ENCODE peak calls at places on chromosomes 5 and 9, in five cellular contexts. E is body of pancreas, O is breast epithelium, C is GM23338, K is MM.1S. Z is an unnamed sample.

GRCh38 chr5:135887881-135888614 is 7.6 kb downstream of the IL9 start:
- DNase-seq in E (no peak), O (no peak), C (peak), K (no peak), Z (peak)

GRCh38 chr5:147017621-147018020 is 139.1 kb upstream of the PPP2R2B start:
- DNase-seq in E (no peak), O (no peak), C (peak), K (no peak), Z (no peak)

GRCh38 chr9:31272456-31273295 is 1111.8 kb upstream of the ACO1 start:
- DNase-seq in E (no peak), O (no peak), C (no peak), K (no peak), Z (no peak)

GRCh38 chr5:19247302-19247701 is 740.7 kb downstream of the CDH18 start:
- DNase-seq in E (no peak), O (no peak), C (no peak), K (no peak), Z (no peak)

GRCh38 chr5:53463909-53464621 is 16.4 kb upstream of the FST start:
- DNase-seq in E (no peak), O (no peak), C (no peak), K (peak), Z (no peak)

GRCh38 chr9:2299156-2299842 is 284.2 kb downstream of the SMARCA2 start:
- DNase-seq in E (peak), O (peak), C (no peak), K (no peak), Z (no peak)

GRCh38 chr9:78507008-78507407 is 210.1 kb downstream of the PSAT1 start:
- DNase-seq in E (no peak), O (no peak), C (no peak), K (no peak), Z (no peak)

GRCh38 chr9:13939129-13939528 is 374.8 kb downstream of the NFIB start:
- DNase-seq in E (peak), O (no peak), C (no peak), K (peak), Z (no peak)

GRCh38 chr9:121269888-121270254 is 1.9 kb downstream of the GSN start:
- DNase-seq in E (no peak), O (no peak), C (no peak), K (no peak), Z (no peak)

GRCh38 chr5:82417776-82418607 is 139.8 kb upstream of the RPS23 start:
- DNase-seq in E (no peak), O (no peak), C (no peak), K (no peak), Z (no peak)

GRCh38 chr5:111532873-111533272 is 20.5 kb upstream of the STARD4 start:
- DNase-seq in E (no peak), O (no peak), C (no peak), K (no peak), Z (no peak)
- H3K4me3 ChIP-seq in E (no peak), O (no peak), C (no peak), K (no peak), Z (no peak)

GRCh38 chr5:1003296-1003937 is 5.2 kb upstream of the NKD2 start:
- DNase-seq in E (peak), O (peak), C (no peak), K (peak), Z (no peak)

GRCh38 chr5:1006656-1007071 is 1.9 kb upstream of the NKD2 start:
- DNase-seq in E (no peak), O (no peak), C (no peak), K (peak), Z (peak)

GRCh38 chr5:1005362-1005851 is 3.2 kb upstream of the NKD2 start:
- DNase-seq in E (no peak), O (peak), C (no peak), K (no peak), Z (no peak)

GRCh38 chr5:1005904-1006655 is 2.5 kb upstream of the NKD2 start:
- DNase-seq in E (no peak), O (peak), C (no peak), K (no peak), Z (peak)

GRCh38 chr5:1004598-1005361 is 3.8 kb upstream of the NKD2 start:
- DNase-seq in E (peak), O (peak), C (peak), K (peak), Z (peak)
- TF ChIP-seq CTCF in E (no peak), O (no peak), C (no peak), K (peak), Z (peak)

GRCh38 chr5:77255617-77256016 is 45.1 kb downstream of the PDE8B start:
- DNase-seq in E (no peak), O (no peak), C (no peak), K (no peak), Z (no peak)

GRCh38 chr5:77258652-77259051 is 48.2 kb downstream of the PDE8B start:
- DNase-seq in E (no peak), O (no peak), C (peak), K (no peak), Z (no peak)

GRCh38 chr5:77251921-77252320 is 41.4 kb downstream of the PDE8B start:
- DNase-seq in E (no peak), O (no peak), C (no peak), K (no peak), Z (no peak)

GRCh38 chr5:77259479-77259878 is 49.0 kb downstream of the PDE8B start:
- DNase-seq in E (no peak), O (no peak), C (no peak), K (no peak), Z (no peak)

DNA sequence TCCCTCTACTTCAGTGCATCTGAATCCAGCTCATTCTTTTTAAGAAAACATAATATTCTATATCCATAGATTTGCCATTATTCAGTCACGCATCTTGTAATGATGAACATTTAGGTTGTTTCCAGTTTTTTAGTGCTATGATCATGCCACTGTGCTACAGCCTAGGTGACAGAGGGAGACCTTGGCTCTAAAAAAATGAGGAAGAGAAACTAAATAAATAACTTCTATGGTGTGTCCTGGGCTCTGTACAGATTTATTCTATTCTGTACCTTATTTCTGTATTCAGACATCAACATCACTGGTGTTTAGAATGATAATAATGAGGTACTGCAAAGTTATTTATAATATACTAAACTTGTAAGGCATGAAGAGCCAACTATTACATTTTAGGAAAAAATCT is 45.9 kb downstream of the PDE8B start:
- DNase-seq in E (no peak), O (no peak), C (no peak), K (no peak), Z (no peak)
- H3K4me3 ChIP-seq in E (no peak), O (no peak), C (no peak), K (no peak), Z (no peak)

GRCh38 chr5:109409844-109410388 is at the start of gene PJA2:
- DNase-seq in E (peak), O (peak), C (peak), K (peak), Z (peak)
- TF ChIP-seq CTCF in E (peak), O (peak), C (no peak), K (peak), Z (peak)

DNA sequence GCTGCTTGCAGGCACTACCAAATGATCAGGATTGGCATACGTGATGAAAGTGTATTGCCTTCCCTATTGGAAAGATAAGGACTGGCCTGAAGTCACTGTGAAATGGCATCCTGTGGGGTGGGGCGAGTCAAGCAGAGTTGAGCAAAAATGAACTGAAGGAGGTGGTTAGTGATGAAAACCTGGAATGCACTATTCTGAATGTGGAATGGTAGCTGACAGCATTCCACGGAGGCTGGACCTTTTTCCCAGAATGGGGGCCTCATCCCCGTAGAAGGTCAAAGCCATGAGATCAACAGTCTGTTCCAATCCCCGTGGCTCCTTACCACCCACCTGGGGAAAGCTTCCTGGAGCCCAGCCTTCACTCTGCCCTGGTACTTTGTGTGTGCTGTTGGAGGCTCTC is 37.7 kb downstream of the ASS1 start:
- DNase-seq in E (no peak), O (no peak), C (no peak), K (no peak), Z (no peak)
- H3K4me3 ChIP-seq in E (no peak), O (no peak), C (no peak), K (no peak), Z (no peak)

GRCh38 chr5:151805414-151806225 is 33.9 kb downstream of the G3BP1 start:
- DNase-seq in E (peak), O (no peak), C (no peak), K (no peak), Z (no peak)
- TF ChIP-seq CTCF in E (no peak), O (no peak), C (no peak), K (no peak), Z (no peak)

GRCh38 chr9:85743290-85744128 is 1.8 kb upstream of the AGTPBP1 start:
- DNase-seq in E (peak), O (no peak), C (peak), K (no peak), Z (peak)
- H3K4me3 ChIP-seq in E (no peak), O (no peak), C (peak), K (no peak), Z (no peak)

GRCh38 chr5:151058301-151058700 is 22.5 kb downstream of the TNIP1 start:
- DNase-seq in E (no peak), O (no peak), C (no peak), K (no peak), Z (no peak)
- TF ChIP-seq CTCF in E (no peak), O (no peak), C (peak), K (peak), Z (peak)

DNA sequence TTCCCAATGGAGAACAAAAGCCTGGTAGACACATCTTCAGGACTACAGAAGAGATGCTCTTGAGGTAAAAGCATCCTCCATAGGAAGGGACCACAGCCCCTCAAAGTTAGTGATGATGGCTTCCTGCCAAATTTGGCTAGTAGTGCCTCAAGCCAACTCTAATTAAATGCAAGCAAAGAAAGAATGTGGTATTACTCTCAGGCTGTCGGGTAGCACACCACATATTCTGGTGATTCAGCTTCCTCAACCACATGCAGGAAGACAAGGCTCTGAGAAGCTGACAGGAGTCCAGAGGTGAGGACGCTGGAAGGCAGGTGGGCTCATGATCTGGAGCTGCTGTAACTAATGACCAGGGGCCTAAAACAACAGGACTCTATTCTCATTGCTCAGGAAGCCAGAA is 37.2 kb upstream of the S1PR3 start:
- DNase-seq in E (no peak), O (no peak), C (no peak), K (no peak), Z (no peak)
- H3K4me3 ChIP-seq in E (no peak), O (no peak), C (no peak), K (no peak), Z (peak)

GRCh38 chr9:129866373-129867137 is 31.3 kb downstream of the USP20 start:
- DNase-seq in E (no peak), O (no peak), C (no peak), K (no peak), Z (peak)

GRCh38 chr9:129868033-129868395 is 32.8 kb downstream of the USP20 start:
- DNase-seq in E (no peak), O (no peak), C (no peak), K (no peak), Z (no peak)

GRCh38 chr9:129868571-129869486 is 33.6 kb downstream of the USP20 start:
- DNase-seq in E (peak), O (no peak), C (no peak), K (peak), Z (no peak)

GRCh38 chr9:129865668-129866320 is 30.5 kb downstream of the USP20 start:
- DNase-seq in E (no peak), O (no peak), C (no peak), K (no peak), Z (no peak)

GRCh38 chr9:129867138-129868032 is 32.1 kb downstream of the USP20 start:
- DNase-seq in E (no peak), O (no peak), C (peak), K (no peak), Z (peak)
- TF ChIP-seq CTCF in E (no peak), O (no peak), C (peak), K (no peak), Z (peak)

Z was measured in endodermal cell.